ENCODE peak calls at places on chromosomes 6 and 20, in eight cellular contexts. One of them, this sample, is unnamed.

GRCh38 chr6:70051197-70051596 is 184.8 kb downstream of the COL19A1 start:
- DNase-seq in endothelial cell of umbilical vein: no peak
- DNase-seq in A549: no peak
- DNase-seq in adrenal gland: no peak
- DNase-seq in heart left ventricle: no peak
- DNase-seq in HCT116: no peak
- DNase-seq in lower leg skin: no peak
- DNase-seq in breast epithelium: no peak
- DNase-seq in this sample: no peak

GRCh38 chr6:30169658-30170614 is 6.6 kb downstream of the TRIM15 start:
- DNase-seq in A549: peak
- DNase-seq in heart left ventricle: no peak
- DNase-seq in endothelial cell of umbilical vein: peak
- DNase-seq in breast epithelium: no peak
- DNase-seq in lower leg skin: no peak
- DNase-seq in adrenal gland: no peak
- DNase-seq in HCT116: peak
- DNase-seq in this sample: no peak

GRCh38 chr6:121917834-121918559 is 481.5 kb upstream of the HSF2 start:
- DNase-seq in lower leg skin: no peak
- DNase-seq in HCT116: peak
- DNase-seq in heart left ventricle: no peak
- DNase-seq in A549: no peak
- DNase-seq in endothelial cell of umbilical vein: peak
- DNase-seq in adrenal gland: no peak
- DNase-seq in breast epithelium: no peak
- DNase-seq in this sample: no peak

GRCh38 chr6:110590821-110591351 is 114.5 kb upstream of the SLC22A16 start:
- DNase-seq in heart left ventricle: no peak
- DNase-seq in endothelial cell of umbilical vein: no peak
- DNase-seq in HCT116: no peak
- DNase-seq in lower leg skin: no peak
- DNase-seq in breast epithelium: no peak
- DNase-seq in A549: no peak
- DNase-seq in adrenal gland: no peak
- DNase-seq in this sample: no peak

GRCh38 chr20:48921883-48922867 is 664 bp downstream of the ARFGEF2 start:
- DNase-seq in HCT116: no peak
- DNase-seq in heart left ventricle: peak
- DNase-seq in breast epithelium: peak
- DNase-seq in endothelial cell of umbilical vein: peak
- DNase-seq in adrenal gland: peak
- DNase-seq in lower leg skin: peak
- DNase-seq in A549: peak
- DNase-seq in this sample: no peak

GRCh38 chr6:147869223-147869600 is 360.7 kb downstream of the SAMD5 start:
- DNase-seq in breast epithelium: no peak
- DNase-seq in A549: no peak
- DNase-seq in heart left ventricle: no peak
- DNase-seq in endothelial cell of umbilical vein: no peak
- DNase-seq in lower leg skin: no peak
- DNase-seq in HCT116: no peak
- DNase-seq in adrenal gland: no peak
- DNase-seq in this sample: no peak

GRCh38 chr6:37622639-37623038 is 75.0 kb downstream of the MDGA1 start:
- DNase-seq in lower leg skin: no peak
- DNase-seq in endothelial cell of umbilical vein: no peak
- DNase-seq in A549: no peak
- DNase-seq in heart left ventricle: no peak
- DNase-seq in HCT116: no peak
- DNase-seq in adrenal gland: no peak
- DNase-seq in breast epithelium: no peak
- DNase-seq in this sample: no peak

GRCh38 chr20:37195018-37195417 is 15.7 kb upstream of the MROH8 start:
- DNase-seq in breast epithelium: no peak
- DNase-seq in endothelial cell of umbilical vein: no peak
- DNase-seq in HCT116: no peak
- DNase-seq in lower leg skin: peak
- DNase-seq in adrenal gland: no peak
- DNase-seq in A549: no peak
- DNase-seq in heart left ventricle: no peak
- DNase-seq in this sample: no peak

GRCh38 chr20:41329435-41330342 is 10.9 kb upstream of the LPIN3 start:
- DNase-seq in HCT116: peak
- DNase-seq in A549: peak
- DNase-seq in adrenal gland: peak
- DNase-seq in breast epithelium: no peak
- DNase-seq in heart left ventricle: peak
- DNase-seq in lower leg skin: peak
- DNase-seq in endothelial cell of umbilical vein: peak
- DNase-seq in this sample: peak

GRCh38 chr20:40335437-40335836 is 353.6 kb downstream of the MAFB start:
- DNase-seq in adrenal gland: no peak
- DNase-seq in A549: no peak
- DNase-seq in breast epithelium: no peak
- DNase-seq in HCT116: no peak
- DNase-seq in lower leg skin: no peak
- DNase-seq in endothelial cell of umbilical vein: no peak
- DNase-seq in heart left ventricle: no peak
- DNase-seq in this sample: no peak

GRCh38 chr6:142926494-142927273 is 18.3 kb downstream of the HIVEP2 start:
- DNase-seq in lower leg skin: peak
- DNase-seq in endothelial cell of umbilical vein: peak
- DNase-seq in adrenal gland: peak
- DNase-seq in A549: peak
- DNase-seq in heart left ventricle: peak
- DNase-seq in HCT116: no peak
- DNase-seq in breast epithelium: peak
- DNase-seq in this sample: peak

GRCh38 chr6:142927274-142927586 is 17.7 kb downstream of the HIVEP2 start:
- DNase-seq in A549: no peak
- DNase-seq in lower leg skin: no peak
- DNase-seq in HCT116: no peak
- DNase-seq in endothelial cell of umbilical vein: peak
- DNase-seq in heart left ventricle: no peak
- DNase-seq in breast epithelium: no peak
- DNase-seq in adrenal gland: no peak
- DNase-seq in this sample: no peak

GRCh38 chr6:142926177-142926493 is 18.8 kb downstream of the HIVEP2 start:
- DNase-seq in endothelial cell of umbilical vein: peak
- DNase-seq in HCT116: no peak
- DNase-seq in adrenal gland: no peak
- DNase-seq in A549: no peak
- DNase-seq in lower leg skin: no peak
- DNase-seq in breast epithelium: no peak
- DNase-seq in heart left ventricle: no peak
- DNase-seq in this sample: no peak

GRCh38 chr6:142929751-142930358 is 15.1 kb downstream of the HIVEP2 start:
- DNase-seq in lower leg skin: no peak
- DNase-seq in A549: no peak
- DNase-seq in heart left ventricle: no peak
- DNase-seq in HCT116: no peak
- DNase-seq in adrenal gland: no peak
- DNase-seq in breast epithelium: no peak
- DNase-seq in endothelial cell of umbilical vein: no peak
- DNase-seq in this sample: no peak

DNA sequence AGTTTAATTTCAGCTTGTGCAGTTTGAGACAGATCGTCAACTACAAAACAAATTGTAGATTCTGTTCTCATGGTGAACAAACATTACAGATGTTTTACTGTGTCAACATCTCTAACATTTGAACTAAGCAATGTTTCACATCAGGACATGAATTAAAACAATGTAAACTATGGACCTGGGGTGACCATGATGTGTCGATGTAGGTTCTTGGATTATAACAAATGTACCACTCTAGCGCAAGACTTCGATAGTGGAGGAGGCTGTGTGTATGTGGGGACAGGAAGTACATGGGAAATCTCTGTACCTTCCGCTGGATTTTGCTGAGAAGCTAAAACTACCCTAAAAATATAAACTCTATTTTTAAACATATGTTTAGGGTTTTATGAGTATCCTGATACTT is 17.1 kb downstream of the HIVEP2 start:
- DNase-seq in heart left ventricle: no peak
- DNase-seq in endothelial cell of umbilical vein: no peak
- DNase-seq in lower leg skin: no peak
- DNase-seq in A549: no peak
- DNase-seq in adrenal gland: no peak
- DNase-seq in HCT116: no peak
- DNase-seq in breast epithelium: no peak
- DNase-seq in this sample: no peak
- TF ChIP-seq POLR2A in heart left ventricle: no peak
- TF ChIP-seq POLR2A in endothelial cell of umbilical vein: no peak
- TF ChIP-seq POLR2A in lower leg skin: no peak
- TF ChIP-seq POLR2A in A549: no peak
- TF ChIP-seq POLR2A in adrenal gland: no peak
- TF ChIP-seq POLR2A in HCT116: no peak
- TF ChIP-seq POLR2A in breast epithelium: no peak
- TF ChIP-seq POLR2A in this sample: no peak

DNA sequence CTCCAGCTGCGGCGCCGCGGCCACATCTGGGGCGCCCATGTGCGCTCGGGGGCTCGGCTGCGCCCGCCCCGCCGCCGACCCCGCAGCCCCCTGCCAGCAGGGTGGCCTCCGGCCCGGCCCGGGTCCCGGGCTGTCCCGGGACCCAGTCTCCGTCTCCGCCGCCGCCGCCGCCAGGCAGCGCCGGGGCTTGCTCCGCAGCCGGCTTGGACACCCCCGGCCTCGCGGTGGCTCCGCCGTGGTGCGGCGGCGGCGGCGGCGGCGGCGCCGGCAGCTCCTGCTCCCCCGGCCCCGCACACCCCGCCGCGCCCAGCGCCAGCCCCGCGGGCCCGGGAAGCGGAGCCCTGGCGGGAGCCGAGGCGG is 219 bp downstream of the ISM1 start:
- DNase-seq in HCT116: no peak
- DNase-seq in heart left ventricle: no peak
- DNase-seq in lower leg skin: no peak
- DNase-seq in endothelial cell of umbilical vein: no peak
- DNase-seq in adrenal gland: no peak
- DNase-seq in A549: no peak
- DNase-seq in breast epithelium: no peak
- DNase-seq in this sample: no peak
- H3K4me3 ChIP-seq in HCT116: peak
- H3K4me3 ChIP-seq in heart left ventricle: peak
- H3K4me3 ChIP-seq in lower leg skin: peak
- H3K4me3 ChIP-seq in endothelial cell of umbilical vein: peak
- H3K4me3 ChIP-seq in adrenal gland: no peak
- H3K4me3 ChIP-seq in A549: peak
- H3K4me3 ChIP-seq in breast epithelium: peak
- H3K4me3 ChIP-seq in this sample: no peak

GRCh38 chr6:136284909-136285308 is 4.7 kb downstream of the BCLAF1 start:
- DNase-seq in A549: no peak
- DNase-seq in breast epithelium: no peak
- DNase-seq in endothelial cell of umbilical vein: peak
- DNase-seq in adrenal gland: no peak
- DNase-seq in lower leg skin: no peak
- DNase-seq in heart left ventricle: no peak
- DNase-seq in HCT116: no peak
- DNase-seq in this sample: no peak

GRCh38 chr6:136288566-136289326 is 900 bp downstream of the BCLAF1 start:
- DNase-seq in lower leg skin: peak
- DNase-seq in A549: peak
- DNase-seq in HCT116: peak
- DNase-seq in breast epithelium: peak
- DNase-seq in adrenal gland: peak
- DNase-seq in heart left ventricle: peak
- DNase-seq in endothelial cell of umbilical vein: peak
- DNase-seq in this sample: peak

GRCh38 chr6:136280032-136280609 is 9.5 kb downstream of the BCLAF1 start:
- DNase-seq in HCT116: no peak
- DNase-seq in breast epithelium: no peak
- DNase-seq in heart left ventricle: no peak
- DNase-seq in A549: no peak
- DNase-seq in endothelial cell of umbilical vein: no peak
- DNase-seq in adrenal gland: no peak
- DNase-seq in lower leg skin: no peak
- DNase-seq in this sample: no peak

DNA sequence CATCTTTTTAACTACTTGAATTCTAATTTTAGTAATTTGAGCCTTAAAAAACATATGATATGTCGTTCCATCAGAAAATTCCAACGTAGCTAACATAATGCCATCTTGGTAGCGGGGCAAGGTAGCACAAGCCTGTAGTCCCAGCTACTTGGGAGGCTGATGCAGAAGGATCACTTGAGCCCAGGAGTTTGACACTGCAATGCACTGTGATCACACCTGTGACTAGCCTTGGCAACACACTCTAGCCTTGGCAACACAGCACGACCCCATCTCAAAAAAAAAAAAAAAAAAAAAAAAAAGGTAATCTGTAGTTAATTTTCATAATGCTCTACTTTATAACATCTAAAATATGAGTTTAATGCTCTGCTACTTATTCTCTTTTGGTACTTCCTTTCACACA is 6.7 kb downstream of the BCLAF1 start:
- DNase-seq in A549: no peak
- DNase-seq in heart left ventricle: no peak
- DNase-seq in breast epithelium: no peak
- DNase-seq in adrenal gland: no peak
- DNase-seq in endothelial cell of umbilical vein: no peak
- DNase-seq in lower leg skin: no peak
- DNase-seq in HCT116: no peak
- DNase-seq in this sample: no peak
- TF ChIP-seq CTCF in A549: no peak
- TF ChIP-seq CTCF in heart left ventricle: no peak
- TF ChIP-seq CTCF in breast epithelium: no peak
- TF ChIP-seq CTCF in adrenal gland: no peak
- TF ChIP-seq CTCF in endothelial cell of umbilical vein: no peak
- TF ChIP-seq CTCF in lower leg skin: no peak
- TF ChIP-seq CTCF in HCT116: no peak
- TF ChIP-seq CTCF in this sample: no peak

GRCh38 chr6:43060034-43060754 is 763 bp downstream of the KLC4 start:
- DNase-seq in A549: peak
- DNase-seq in adrenal gland: no peak
- DNase-seq in endothelial cell of umbilical vein: no peak
- DNase-seq in heart left ventricle: peak
- DNase-seq in lower leg skin: no peak
- DNase-seq in HCT116: no peak
- DNase-seq in breast epithelium: no peak
- DNase-seq in this sample: no peak
- TF ChIP-seq POLR2A in A549: no peak
- TF ChIP-seq POLR2A in adrenal gland: no peak
- TF ChIP-seq POLR2A in endothelial cell of umbilical vein: no peak
- TF ChIP-seq POLR2A in heart left ventricle: no peak
- TF ChIP-seq POLR2A in lower leg skin: no peak
- TF ChIP-seq POLR2A in HCT116: no peak
- TF ChIP-seq POLR2A in breast epithelium: no peak
- TF ChIP-seq POLR2A in this sample: no peak

This sample was measured in tibial nerve.